ENCODE peak calls at places on chromosomes 3 and 15, in six cellular contexts. D is CD8-positive, alpha-beta memory T cell; M is stimulated activated naive CD8-positive, alpha-beta T cell treated with anti-CD3 and anti-CD28 coated beads, Interleukin-15, Interleukin-2, amounts not matched to agents 100 U/mL and 50 U/mL, for 24 hours; P is activated T-cell treated with anti-CD3 and anti-CD28 coated beads for 1 hour; K is epithelial cell of esophagus; Z is progenitor cell of endocrine pancreas. A is an unnamed sample.

GRCh38 chr3:99686955-99687612 is 48.7 kb downstream of the COL8A1 start:
- DNase-seq in D (no peak), M (peak; percentile 55), P (peak; percentile 5), K (peak; percentile 72), Z (peak; percentile 47), A (no peak)

GRCh38 chr3:155313303-155313702 is 19.8 kb upstream of the STRIT1 start:
- DNase-seq in D (no peak), M (no peak), P (no peak), K (no peak), Z (no peak), A (no peak)

GRCh38 chr3:184678317-184679055 is 33.4 kb downstream of the MAGEF1 start:
- DNase-seq in D (no peak), M (no peak), P (no peak), K (no peak), Z (no peak), A (no peak)

GRCh38 chr3:170602556-170602955 is 16.7 kb upstream of the SLC7A14 start:
- DNase-seq in D (no peak), M (no peak), P (no peak), K (no peak), Z (no peak), A (no peak)

GRCh38 chr3:64073362-64073761 is 50.1 kb upstream of the PSMD6 start:
- DNase-seq in D (no peak), M (no peak), P (no peak), K (no peak), Z (no peak), A (no peak)

GRCh38 chr3:5568451-5568850 is 380.9 kb downstream of the EDEM1 start:
- DNase-seq in D (no peak), M (no peak), P (no peak), K (peak; percentile 25), Z (no peak), A (no peak)

GRCh38 chr3:72628065-72628464 is 220.2 kb downstream of the SHQ1 start:
- DNase-seq in D (no peak), M (no peak), P (no peak), K (peak; percentile 99), Z (no peak), A (no peak)

GRCh38 chr15:38129531-38130199 is 123.0 kb upstream of the SPRED1 start:
- DNase-seq in D (no peak), M (peak; percentile 29), P (no peak), K (peak; percentile 89), Z (no peak), A (no peak)

GRCh38 chr3:96959902-96960596 is 145.7 kb downstream of the EPHA6 start:
- DNase-seq in D (no peak), M (no peak), P (no peak), K (peak; percentile 97), Z (no peak), A (no peak)

GRCh38 chr3:126811530-126811929 is 107.5 kb downstream of the CHCHD6 start:
- DNase-seq in D (no peak), M (no peak), P (no peak), K (no peak), Z (no peak), A (no peak)

GRCh38 chr3:73432021-73432722 is 192.6 kb downstream of the PDZRN3 start:
- DNase-seq in D (no peak), M (no peak), P (no peak), K (peak; percentile 54), Z (no peak), A (no peak)

GRCh38 chr3:39095778-39096177 is 11.6 kb downstream of the GORASP1 start:
- DNase-seq in D (no peak), M (no peak), P (no peak), K (no peak), Z (no peak), A (no peak)

GRCh38 chr15:38474155-38474757 is 20.3 kb downstream of the FAM98B start:
- DNase-seq in D (peak; percentile 61), M (no peak), P (no peak), K (peak; percentile 81), Z (no peak), A (peak; percentile 3)

A was measured in effector CD8-positive, alpha-beta T cell.